ENCODE peak calls at places on chromosome 2, in nine cellular contexts. Q, Z, O, A, G, J, D, C and K are unnamed samples.
A peak's percentile ranks its signal among the peaks of the same experiment; 100 is the strongest.

GRCh38 chr2:220044383-220044782 is 417.0 kb downstream of the SLC4A3 start:
- DNase-seq in Q (no peak), Z (no peak), O (no peak), A (no peak), G (no peak), J (no peak), D (no peak), C (no peak), K (no peak)

GRCh38 chr2:141200191-141200590 is 930.6 kb downstream of the LRP1B start:
- DNase-seq in Q (no peak), Z (no peak), O (no peak), A (no peak), G (no peak), J (no peak), D (no peak), C (no peak), K (no peak)

GRCh38 chr2:224884188-224884587 is 158.1 kb downstream of the DOCK10 start:
- DNase-seq in Q (no peak), Z (no peak), O (no peak), A (no peak), G (no peak), J (no peak), D (no peak), C (peak; percentile 36), K (peak; percentile 88)

GRCh38 chr2:240140920-240141319 is 462 bp upstream of the OTOS start:
- DNase-seq in Q (no peak), Z (no peak), O (no peak), A (no peak), G (no peak), J (no peak), D (no peak), C (no peak), K (no peak)

GRCh38 chr2:38898256-38898655 is 8.6 kb downstream of the ARHGEF33 start:
- DNase-seq in Q (no peak), Z (no peak), O (no peak), A (no peak), G (no peak), J (no peak), D (no peak), C (no peak), K (no peak)

GRCh38 chr2:176096986-176097819 is 2.4 kb upstream of the HOXD12 start:
- DNase-seq in Q (peak; percentile 81), Z (peak; percentile 66), O (peak; percentile 86), A (peak; percentile 72), G (no peak), J (peak; percentile 64), D (peak; percentile 86), C (peak; percentile 92), K (peak; percentile 98)

GRCh38 chr2:11298592-11298991 is 45.8 kb downstream of the ROCK2 start:
- DNase-seq in Q (no peak), Z (no peak), O (no peak), A (no peak), G (no peak), J (no peak), D (no peak), C (no peak), K (no peak)

GRCh38 chr2:29361255-29361654 is 246.0 kb downstream of the CLIP4 start:
- DNase-seq in Q (no peak), Z (no peak), O (no peak), A (no peak), G (no peak), J (no peak), D (no peak), C (no peak), K (no peak)

GRCh38 chr2:74503506-74504475 is 3.7 kb downstream of the PCGF1 start:
- DNase-seq in Q (no peak), Z (no peak), O (peak; percentile 31), A (peak; percentile 22), G (no peak), J (no peak), D (no peak), C (no peak), K (no peak)

GRCh38 chr2:172370821-172371455 is 56.4 kb upstream of the ITGA6 start:
- DNase-seq in Q (no peak), Z (no peak), O (no peak), A (no peak), G (no peak), J (no peak), D (no peak), C (no peak), K (no peak)

GRCh38 chr2:148971547-148971946 is 67.0 kb upstream of the LYPD6B start:
- DNase-seq in Q (no peak), Z (no peak), O (no peak), A (no peak), G (peak; percentile 31), J (no peak), D (no peak), C (no peak), K (no peak)

GRCh38 chr2:174224125-174224524 is 24.2 kb downstream of the OLA1 start:
- DNase-seq in Q (no peak), Z (no peak), O (no peak), A (no peak), G (no peak), J (no peak), D (no peak), C (no peak), K (no peak)

GRCh38 chr2:174176898-174177297 is 71.4 kb downstream of the OLA1 start:
- DNase-seq in Q (no peak), Z (no peak), O (no peak), A (no peak), G (no peak), J (no peak), D (no peak), C (no peak), K (no peak)

GRCh38 chr2:240811346-240812300 is 8.4 kb downstream of the KIF1A start:
- DNase-seq in Q (no peak), Z (no peak), O (no peak), A (no peak), G (no peak), J (no peak), D (no peak), C (no peak), K (no peak)

GRCh38 chr2:216792222-216793001 is 67.5 kb downstream of the TNP1 start:
- DNase-seq in Q (no peak), Z (no peak), O (no peak), A (no peak), G (no peak), J (no peak), D (no peak), C (peak; percentile 69), K (no peak)

GRCh38 chr2:137826373-137827372 is 137.6 kb upstream of the HNMT start:
- DNase-seq in Q (no peak), Z (no peak), O (no peak), A (no peak), G (peak; percentile 19), J (no peak), D (no peak), C (no peak), K (peak; percentile 19)

DNA sequence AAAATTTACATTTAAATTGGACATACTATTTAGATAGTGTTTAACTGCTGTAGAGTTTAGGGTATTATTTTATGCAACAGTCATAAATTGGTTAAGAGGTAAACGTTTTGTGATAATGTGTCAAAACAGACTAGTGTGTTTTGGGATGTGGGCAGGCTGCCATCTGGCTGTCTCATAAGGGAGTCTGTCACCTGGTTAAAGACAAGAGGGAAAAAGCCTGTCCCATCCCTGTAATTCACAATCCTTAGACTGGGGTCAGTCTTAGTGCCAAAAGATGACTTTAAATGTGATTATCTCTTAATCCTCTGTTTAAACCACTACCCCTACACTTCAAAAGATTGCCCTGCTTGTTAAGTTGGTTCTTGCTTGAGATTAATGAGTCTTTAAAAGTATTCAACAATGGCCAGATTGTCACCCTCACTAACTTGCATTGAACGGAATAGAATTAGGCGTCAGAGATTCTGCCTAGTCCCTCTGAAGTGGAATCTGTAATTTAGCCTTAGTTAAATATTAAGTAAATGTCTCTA is 59.2 kb downstream of the SGPP2 start:
- DNase-seq in Q (no peak), Z (no peak), O (no peak), A (no peak), G (no peak), J (no peak), D (no peak), C (no peak), K (peak; percentile 38)
- TF ChIP-seq CTCF in Q (no peak), Z (no peak), O (no peak), A (no peak), G (peak; percentile 25), J (peak; percentile 23), D (peak; percentile 22), C (no peak), K (no peak)

GRCh38 chr2:31922542-31923408 is 88.0 kb downstream of the MEMO1 start:
- DNase-seq in Q (no peak), Z (no peak), O (no peak), A (no peak), G (peak; percentile 5), J (no peak), D (no peak), C (no peak), K (no peak)
- TF ChIP-seq MAX in Q (no peak), Z (no peak), O (no peak), A (no peak), G (no peak), J (no peak), D (no peak), C (no peak), K (no peak)

GRCh38 chr2:75528221-75528977 is 32.3 kb downstream of the EVA1A start:
- DNase-seq in Q (no peak), Z (no peak), O (no peak), A (no peak), G (no peak), J (no peak), D (no peak), C (no peak), K (no peak)
- H3K4me3 ChIP-seq in Q (no peak overlapping the region), Z (no peak overlapping the region), O (no peak overlapping the region), A (no peak overlapping the region), G (no peak overlapping the region), J (no peak overlapping the region), D (no peak overlapping the region), C (no peak overlapping the region), K (no peak overlapping the region)

DNA sequence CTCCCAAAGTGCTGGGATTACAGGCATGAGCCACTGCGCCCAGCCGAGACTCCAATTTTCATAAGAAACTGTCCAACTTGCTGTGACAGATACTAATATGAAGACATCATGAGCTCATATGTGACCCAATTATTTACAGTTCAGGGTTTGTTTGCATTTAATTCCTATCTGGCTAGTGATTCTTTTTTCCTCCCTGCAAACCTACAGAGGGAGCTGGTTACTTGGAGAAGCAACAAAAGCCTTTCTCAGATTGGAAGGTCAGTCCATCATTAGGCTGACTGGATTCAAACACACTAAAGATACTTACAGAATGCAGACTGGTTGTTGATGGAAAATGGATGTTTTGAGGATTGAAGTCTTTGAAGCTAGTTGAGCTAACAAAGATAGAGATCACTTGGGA is 176.4 kb downstream of the ANKRD44 start:
- DNase-seq in Q (no peak), Z (no peak), O (no peak), A (no peak), G (no peak), J (peak; percentile 22), D (no peak), C (no peak), K (no peak)
- TF ChIP-seq CTCF in Q (no peak), Z (no peak), O (no peak), A (no peak), G (no peak), J (no peak), D (no peak), C (no peak), K (no peak)

GRCh38 chr2:10001551-10001950 is 41.8 kb upstream of the KLF11 start:
- DNase-seq in Q (no peak), Z (no peak), O (no peak), A (no peak), G (no peak), J (no peak), D (no peak), C (no peak), K (peak; percentile 20)
- TF ChIP-seq MAX in Q (no peak), Z (no peak), O (no peak), A (no peak), G (no peak), J (no peak), D (no peak), C (no peak), K (no peak)